ENCODE peak calls at places on chromosomes 5 and 9, in eight cellular contexts. H is K562; L is lower lobe of right lung; R is heart left ventricle; D is fibroblast of lung; F is PC-3; X is left ventricle myocardium inferior; V is naive thymus-derived CD4-positive, alpha-beta T cell. B is an unnamed sample.
A peak's percentile ranks its signal among the peaks of the same experiment; 100 is the strongest.

GRCh38 chr9:23824241-23825142 is 1.5 kb downstream of the ELAVL2 start:
- DNase-seq in D (no peak), F (peak; percentile 40), H (no peak), V (no peak), L (no peak), X (no peak), R (no peak), B (peak; percentile 56)

GRCh38 chr5:44318883-44319282 is 70.3 kb downstream of the FGF10 start:
- DNase-seq in V (no peak), H (no peak), X (no peak), L (no peak), F (no peak), D (no peak), R (no peak), B (no peak)

GRCh38 chr5:27568811-27569210 is 530.4 kb upstream of the CDH9 start:
- DNase-seq in X (no peak), H (no peak), D (no peak), L (no peak), R (no peak), F (peak; percentile 53), V (no peak), B (no peak)

GRCh38 chr5:55143624-55144023 is 16.3 kb upstream of the GPX8 start:
- DNase-seq in D (no peak), R (no peak), F (no peak), H (no peak), L (no peak), X (no peak), V (no peak), B (no peak)

GRCh38 chr9:91320299-91320698 is 41.4 kb downstream of the AUH start:
- DNase-seq in L (no peak), X (no peak), R (no peak), V (no peak), D (no peak), H (no peak), F (no peak), B (no peak)

GRCh38 chr5:177147239-177147638 is 13.7 kb downstream of the NSD1 start:
- DNase-seq in L (no peak), H (no peak), D (peak; percentile 54), X (no peak), F (peak; percentile 44), V (no peak), R (no peak), B (no peak)

GRCh38 chr5:106759581-106759980 is 911.2 kb downstream of the EFNA5 start:
- DNase-seq in X (no peak), L (peak; percentile 64), H (no peak), F (peak; percentile 46), D (peak; percentile 16), V (no peak), R (no peak), B (peak; percentile 70)

GRCh38 chr9:137498720-137499150 is 39.6 kb upstream of the NSMF start:
- DNase-seq in F (no peak), D (no peak), L (no peak), V (no peak), X (no peak), R (no peak), H (no peak), B (no peak)

GRCh38 chr5:124372457-124372856 is 374.0 kb downstream of the ZNF608 start:
- DNase-seq in R (no peak), D (no peak), F (no peak), H (no peak), V (no peak), L (no peak), X (no peak), B (no peak)

GRCh38 chr9:134622896-134623407 is 18.7 kb upstream of the COL5A1 start:
- DNase-seq in R (no peak), X (no peak), V (no peak), D (no peak), L (peak; percentile 16), F (no peak), H (no peak), B (peak; percentile 29)

GRCh38 chr5:63128018-63128417 is 549.4 kb downstream of the LRRC70 start:
- DNase-seq in L (no peak), X (no peak), R (no peak), F (peak; percentile 23), D (no peak), H (no peak), V (no peak), B (no peak)

GRCh38 chr9:110135858-110136257 is 72.1 kb downstream of the C9orf152 start:
- DNase-seq in R (no peak), D (no peak), L (no peak), H (no peak), V (no peak), X (no peak), F (peak; percentile 45), B (no peak)

GRCh38 chr9:110133608-110134214 is 74.2 kb downstream of the C9orf152 start:
- DNase-seq in R (no peak), V (no peak), H (no peak), L (no peak), F (peak; percentile 86), D (peak; percentile 63), X (no peak), B (no peak)

GRCh38 chr9:110130791-110131416 is 77.1 kb downstream of the C9orf152 start:
- DNase-seq in R (no peak), F (no peak), H (no peak), V (no peak), L (no peak), D (no peak), X (no peak), B (no peak)

GRCh38 chr9:110131499-110131898 is 76.5 kb downstream of the C9orf152 start:
- DNase-seq in D (no peak), L (no peak), H (no peak), R (no peak), F (peak; percentile 66), X (no peak), V (no peak), B (no peak)

DNA sequence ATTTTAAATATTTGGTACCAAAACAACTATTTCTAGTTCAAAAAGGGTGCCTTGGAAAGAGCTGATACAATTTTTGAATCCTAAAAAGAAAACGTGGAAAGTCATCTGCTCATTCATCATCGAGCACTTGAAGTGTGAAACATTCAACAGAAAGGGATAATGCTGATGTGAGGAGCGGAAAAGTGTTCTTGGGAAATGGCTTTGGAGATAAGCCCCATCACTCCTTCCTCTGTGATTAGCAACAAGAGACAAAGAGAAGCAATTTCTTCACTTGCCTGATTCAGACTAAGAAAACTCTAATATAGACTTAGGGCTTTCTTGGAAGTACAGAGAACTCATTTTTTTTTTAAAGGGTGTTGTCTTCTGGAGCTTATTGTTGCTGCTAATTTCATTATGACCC is 74.9 kb downstream of the C9orf152 start:
- DNase-seq in X (no peak), L (no peak), V (no peak), F (peak; percentile 6), R (no peak), D (no peak), H (no peak), B (no peak)
- H3K4me1 ChIP-seq in X (peaks cover 100% of the 10 kb centered on the region), L (peaks cover 41% of the 10 kb centered on the region), V (no peaks in the 10 kb centered on the region), F (peaks cover 49% of the 10 kb centered on the region), R (peaks cover 11% of the 10 kb centered on the region), D (peaks cover 40% of the 10 kb centered on the region), H (no peaks in the 10 kb centered on the region), B (peaks cover 36% of the 10 kb centered on the region)

GRCh38 chr9:131398204-131398603 is 4.3 kb downstream of the PRRC2B start:
- DNase-seq in H (peak; percentile 4), F (peak; percentile 27), X (no peak), L (peak; percentile 59), D (no peak), R (no peak), V (peak; percentile 81), B (no peak)
- H3K4me1 ChIP-seq in H (peaks cover 26% of the 10 kb centered on the region), F (peaks cover 36% of the 10 kb centered on the region), X (peaks cover 92% of the 10 kb centered on the region), L (peaks cover 84% of the 10 kb centered on the region), D (peaks cover 37% of the 10 kb centered on the region), R (peaks cover 15% of the 10 kb centered on the region), V (peaks cover 55% of the 10 kb centered on the region), B (peaks cover 73% of the 10 kb centered on the region)

GRCh38 chr9:121182976-121183375 is 18.7 kb downstream of the RAB14 start:
- DNase-seq in X (no peak), H (no peak), R (no peak), L (no peak), V (no peak), D (no peak), F (no peak), B (no peak)
- H3K4me1 ChIP-seq in X (peaks cover 79% of the 10 kb centered on the region), H (no peaks in the 10 kb centered on the region), R (no peaks in the 10 kb centered on the region), L (peaks cover 60% of the 10 kb centered on the region), V (peaks cover 17% of the 10 kb centered on the region), D (peaks cover 2% of the 10 kb centered on the region), F (no peaks in the 10 kb centered on the region), B (peaks cover 37% of the 10 kb centered on the region)

GRCh38 chr9:35661756-35662350 is 3.1 kb downstream of the ARHGEF39 start:
- DNase-seq in V (peak; percentile 33), X (no peak), L (no peak), F (no peak), H (no peak), D (no peak), R (no peak), B (no peak)
- H3K4me1 ChIP-seq in V (peaks cover 49% of the 10 kb centered on the region), X (peaks cover 64% of the 10 kb centered on the region), L (peaks cover 48% of the 10 kb centered on the region), F (peaks cover 47% of the 10 kb centered on the region), H (peaks cover 24% of the 10 kb centered on the region), D (peaks cover 21% of the 10 kb centered on the region), R (no peaks in the 10 kb centered on the region), B (peaks cover 35% of the 10 kb centered on the region)

DNA sequence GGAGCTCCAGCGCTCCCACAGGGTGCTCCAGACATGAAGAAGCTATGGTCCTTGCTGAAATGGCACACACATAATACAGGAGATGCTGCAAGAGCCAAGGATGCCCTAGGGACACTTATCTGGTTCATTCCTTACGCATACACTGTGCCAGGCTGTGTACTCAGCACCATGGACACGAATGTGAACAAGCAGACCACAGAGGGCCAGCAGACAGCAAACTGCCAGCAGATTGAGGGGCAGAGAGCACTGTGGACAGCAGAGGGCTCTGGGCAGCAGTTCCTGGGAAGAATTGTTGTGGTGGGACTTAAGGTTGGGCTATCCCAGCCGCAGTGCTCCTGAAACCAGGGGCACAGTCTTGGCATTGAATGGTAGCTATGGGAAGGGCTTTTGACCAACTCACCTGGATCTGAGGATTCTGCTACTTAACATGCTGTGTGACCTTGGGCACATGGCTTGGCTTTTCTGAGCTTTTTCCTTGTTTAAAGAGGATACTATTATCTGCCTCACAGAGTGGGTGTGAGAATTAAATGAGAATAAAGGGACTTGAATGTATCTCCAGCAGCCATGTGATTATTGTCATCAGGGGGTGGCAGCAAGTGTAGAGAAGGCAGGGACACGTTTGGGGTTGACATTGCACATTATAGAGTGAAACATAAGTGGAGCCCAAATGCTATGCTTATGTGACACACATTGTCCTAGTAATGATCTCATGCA is 30.0 kb downstream of the PPARGC1B start:
- DNase-seq in X (peak; percentile 23), L (no peak), D (no peak), F (no peak), H (no peak), R (no peak), V (no peak), B (no peak)
- H3K4me1 ChIP-seq in X (peaks cover 92% of the 10 kb centered on the region), L (no peaks in the 10 kb centered on the region), D (no peaks in the 10 kb centered on the region), F (no peaks in the 10 kb centered on the region), H (peaks cover 3% of the 10 kb centered on the region), R (no peaks in the 10 kb centered on the region), V (no peaks in the 10 kb centered on the region), B (no peaks in the 10 kb centered on the region)